ENCODE peak calls at places on chromosomes 11 and 22, in nine cellular contexts. One of them, this sample, is unnamed.

GRCh38 chr11:125410091-125410490 is 86.0 kb downstream of the FEZ1 start:
- DNase-seq in naive thymus-derived CD4-positive, alpha-beta T cell: no peak
- DNase-seq in astrocyte of the spinal cord: no peak
- DNase-seq in GM13976: no peak
- DNase-seq in body of pancreas: no peak
- DNase-seq in lung microvascular endothelial cell: no peak
- DNase-seq in activated CD4-positive, CD25-positive, alpha-beta regulatory T cell: no peak
- DNase-seq in GM12864: no peak
- DNase-seq in AG04450: no peak
- DNase-seq in this sample: no peak

GRCh38 chr11:45922425-45923082 is at the start of gene LARGE2:
- DNase-seq in astrocyte of the spinal cord: no peak
- DNase-seq in lung microvascular endothelial cell: no peak
- DNase-seq in GM13976: peak; percentile 59
- DNase-seq in body of pancreas: peak; percentile 85
- DNase-seq in AG04450: no peak
- DNase-seq in GM12864: no peak
- DNase-seq in naive thymus-derived CD4-positive, alpha-beta T cell: peak; percentile 12
- DNase-seq in activated CD4-positive, CD25-positive, alpha-beta regulatory T cell: no peak
- DNase-seq in this sample: no peak

GRCh38 chr11:69418576-69419296 is 62.7 kb upstream of the LINC01488 start:
- DNase-seq in AG04450: no peak
- DNase-seq in activated CD4-positive, CD25-positive, alpha-beta regulatory T cell: no peak
- DNase-seq in naive thymus-derived CD4-positive, alpha-beta T cell: no peak
- DNase-seq in astrocyte of the spinal cord: no peak
- DNase-seq in lung microvascular endothelial cell: no peak
- DNase-seq in GM12864: no peak
- DNase-seq in body of pancreas: no peak
- DNase-seq in GM13976: no peak
- DNase-seq in this sample: no peak

GRCh38 chr22:27785818-27786217 is 15.7 kb downstream of the MN1 start:
- DNase-seq in activated CD4-positive, CD25-positive, alpha-beta regulatory T cell: no peak
- DNase-seq in GM13976: no peak
- DNase-seq in astrocyte of the spinal cord: no peak
- DNase-seq in AG04450: no peak
- DNase-seq in naive thymus-derived CD4-positive, alpha-beta T cell: no peak
- DNase-seq in body of pancreas: no peak
- DNase-seq in GM12864: no peak
- DNase-seq in lung microvascular endothelial cell: no peak
- DNase-seq in this sample: no peak

GRCh38 chr11:74574563-74574962 is 17.8 kb upstream of the POLD3 start:
- DNase-seq in GM13976: no peak
- DNase-seq in activated CD4-positive, CD25-positive, alpha-beta regulatory T cell: no peak
- DNase-seq in naive thymus-derived CD4-positive, alpha-beta T cell: no peak
- DNase-seq in astrocyte of the spinal cord: no peak
- DNase-seq in GM12864: no peak
- DNase-seq in lung microvascular endothelial cell: no peak
- DNase-seq in AG04450: no peak
- DNase-seq in body of pancreas: no peak
- DNase-seq in this sample: no peak

GRCh38 chr11:848988-849824 is 6.6 kb downstream of the TSPAN4 start:
- DNase-seq in lung microvascular endothelial cell: no peak
- DNase-seq in naive thymus-derived CD4-positive, alpha-beta T cell: peak; percentile 33
- DNase-seq in GM12864: no peak
- DNase-seq in GM13976: peak; percentile 80
- DNase-seq in AG04450: no peak
- DNase-seq in body of pancreas: no peak
- DNase-seq in activated CD4-positive, CD25-positive, alpha-beta regulatory T cell: no peak
- DNase-seq in astrocyte of the spinal cord: no peak
- DNase-seq in this sample: no peak

GRCh38 chr11:66479741-66480115 is 506 bp upstream of the DPP3 start:
- DNase-seq in GM13976: no peak
- DNase-seq in naive thymus-derived CD4-positive, alpha-beta T cell: no peak
- DNase-seq in lung microvascular endothelial cell: no peak
- DNase-seq in activated CD4-positive, CD25-positive, alpha-beta regulatory T cell: no peak
- DNase-seq in AG04450: peak; percentile 6
- DNase-seq in body of pancreas: no peak
- DNase-seq in astrocyte of the spinal cord: peak; percentile 39
- DNase-seq in GM12864: no peak
- DNase-seq in this sample: no peak

GRCh38 chr11:1409108-1409851 is 19.5 kb downstream of the BRSK2 start:
- DNase-seq in GM13976: no peak
- DNase-seq in AG04450: no peak
- DNase-seq in GM12864: no peak
- DNase-seq in activated CD4-positive, CD25-positive, alpha-beta regulatory T cell: no peak
- DNase-seq in astrocyte of the spinal cord: no peak
- DNase-seq in naive thymus-derived CD4-positive, alpha-beta T cell: no peak
- DNase-seq in body of pancreas: peak; percentile 93
- DNase-seq in lung microvascular endothelial cell: no peak
- DNase-seq in this sample: no peak

This sample was measured in activated CD8-positive, alpha-beta T cell treated with anti-CD3 and anti-CD28 coated beads, Interleukin-2, amount 10 ng/mL, durations not matched to agents 7 days and 5 days.